ENCODE peak calls at places on chromosome 7, in four cellular contexts. K, H, X and W are unnamed samples.

GRCh38 chr7:106285801-106286492 is 1.2 kb upstream of the NAMPT start:
- DNase-seq in K (no peak), H (no peak), X (no peak), W (peak; percentile 20)

GRCh38 chr7:47350425-47350824 is 231.5 kb downstream of the TNS3 start:
- DNase-seq in H (no peak), X (no peak), K (no peak), W (no peak)

GRCh38 chr7:155737590-155737989 is 74.7 kb downstream of the SHH start:
- DNase-seq in H (no peak), K (no peak), X (no peak), W (no peak)

GRCh38 chr7:44065431-44066110 is at the start of gene PGAM2:
- DNase-seq in X (no peak), H (no peak), K (peak; percentile 81), W (no peak)

GRCh38 chr7:4133491-4134044 is 548.5 kb upstream of the FOXK1 start:
- DNase-seq in H (no peak), X (no peak), K (no peak), W (no peak)

GRCh38 chr7:142835487-142835886 is 19.4 kb upstream of the EPHB6 start:
- DNase-seq in X (no peak), H (no peak), K (no peak), W (no peak)

GRCh38 chr7:69295971-69296370 is 302.3 kb upstream of the AUTS2 start:
- DNase-seq in X (no peak), K (no peak), H (no peak), W (no peak)

GRCh38 chr7:2249744-2250323 is 7.8 kb downstream of the NUDT1 start:
- DNase-seq in X (no peak), H (no peak), K (no peak), W (no peak)

GRCh38 chr7:95481768-95482167 is 4.0 kb upstream of the ASB4 start:
- DNase-seq in H (no peak), K (no peak), X (no peak), W (no peak)

GRCh38 chr7:69429817-69430501 is 168.3 kb upstream of the AUTS2 start:
- DNase-seq in K (no peak), X (no peak), H (no peak), W (peak; percentile 63)

GRCh38 chr7:14425559-14425958 is 436.1 kb upstream of the ETV1 start:
- DNase-seq in X (no peak), K (no peak), H (no peak), W (no peak)

GRCh38 chr7:47557986-47558670 is 23.8 kb downstream of the TNS3 start:
- DNase-seq in X (no peak), H (peak; percentile 70), K (no peak), W (no peak)

GRCh38 chr7:373818-374705 is 84.1 kb downstream of the FOXL3 start:
- DNase-seq in K (no peak), X (no peak), H (no peak), W (no peak)

GRCh38 chr7:96397936-96398596 is 76.2 kb upstream of the SLC25A13 start:
- DNase-seq in X (no peak), K (no peak), H (peak; percentile 19), W (no peak)

GRCh38 chr7:48387916-48388315 is 216.7 kb downstream of the ABCA13 start:
- DNase-seq in X (no peak), H (no peak), K (no peak), W (no peak)

GRCh38 chr7:73487486-73487885 is 34.6 kb downstream of the BAZ1B start:
- DNase-seq in X (no peak), K (no peak), H (no peak), W (no peak)

GRCh38 chr7:101631224-101631714 is 2.2 kb upstream of the MYL10 start:
- DNase-seq in H (peak; percentile 67), K (no peak), X (no peak), W (no peak)

GRCh38 chr7:55570939-55571338 is 1.4 kb downstream of the VOPP1 start:
- DNase-seq in H (peak; percentile 74), X (no peak), K (no peak), W (peak; percentile 77)

GRCh38 chr7:95478139-95479037 is 7.4 kb upstream of the ASB4 start:
- DNase-seq in H (no peak), X (no peak), K (no peak), W (peak; percentile 59)

GRCh38 chr7:150358433-150358832 is 10.2 kb upstream of the REPIN1 start:
- DNase-seq in X (no peak), K (no peak), H (no peak), W (no peak)

GRCh38 chr7:28298870-28299484 is 113.3 kb upstream of the CREB5 start:
- DNase-seq in H (peak; percentile 60), K (no peak), X (no peak), W (peak; percentile 31)
- TF ChIP-seq CTCF in H (peak; percentile 54), K (no peak), X (peak; percentile 50), W (peak; percentile 67)

GRCh38 chr7:15686209-15686956 is at the start of gene MEOX2:
- DNase-seq in X (no peak), K (peak; percentile 85), H (no peak), W (peak; percentile 24)
- H3K4me3 ChIP-seq in X (peak within 1 kb of the TSS; percentile 52), K (peak within 1 kb of the TSS; percentile 60), H (no peak within 1 kb of the TSS), W (peak within 1 kb of the TSS; percentile 43)

DNA sequence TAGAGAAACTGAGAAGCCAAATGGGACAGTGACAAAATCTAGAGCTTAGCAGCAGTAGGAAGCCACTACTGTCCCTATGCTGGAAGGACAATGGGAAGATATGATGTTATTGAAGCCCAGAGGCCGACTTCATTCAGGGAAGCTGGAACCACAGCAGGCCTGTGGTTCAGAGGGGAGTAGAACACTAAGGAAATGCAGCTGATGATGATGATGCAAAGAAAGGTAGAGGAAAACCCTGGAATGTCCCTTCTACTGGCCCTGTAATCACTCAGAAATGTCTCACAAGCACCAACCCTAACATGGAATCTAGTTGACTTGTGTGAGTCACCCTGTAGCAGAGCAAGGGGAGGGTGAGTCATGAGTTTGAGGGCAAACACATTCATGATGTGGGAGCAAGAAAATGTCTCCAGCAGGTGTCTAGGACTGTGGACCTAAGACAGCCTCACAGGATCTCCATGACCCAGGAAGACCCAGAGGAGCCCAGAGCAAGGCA is 37.1 kb upstream of the LRRC17 start:
- DNase-seq in X (no peak), H (peak; percentile 99), K (no peak), W (peak; percentile 96)
- TF ChIP-seq CTCF in X (no peak), H (no peak), K (no peak), W (peak; percentile 6)

DNA sequence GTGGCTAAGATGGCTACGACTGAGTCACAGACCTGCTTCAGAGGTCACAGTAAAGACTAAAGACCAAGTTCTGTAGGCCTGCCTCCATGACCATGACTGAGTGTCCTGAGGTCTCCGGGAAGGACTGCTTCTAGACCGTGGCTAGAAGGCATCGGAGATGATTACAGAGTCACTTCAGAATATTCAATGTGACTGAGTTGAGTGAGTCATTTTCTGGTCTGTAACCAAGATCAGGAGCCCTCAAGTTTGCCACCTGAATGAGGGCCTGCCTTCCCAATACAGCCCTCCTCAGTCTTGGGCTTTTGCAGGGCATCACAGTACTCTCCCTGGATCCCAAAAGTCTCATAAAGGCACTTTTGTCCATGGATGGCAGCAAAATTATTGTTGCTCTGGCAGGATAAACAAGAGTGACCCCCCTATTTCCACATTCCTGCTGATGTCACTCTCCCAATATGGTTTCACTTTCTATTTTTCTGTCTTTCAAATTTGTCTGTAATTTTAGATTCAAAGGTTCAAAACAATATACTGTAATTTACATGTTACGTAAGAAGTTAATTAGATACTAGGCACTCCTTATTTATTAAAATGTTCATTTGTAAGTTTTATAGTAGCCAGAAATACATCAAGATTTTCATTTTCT is 47.7 kb upstream of the ZNF92 start:
- DNase-seq in X (no peak), H (no peak), K (no peak), W (no peak)
- H3K4me3 ChIP-seq in X (no peak overlapping the region), H (no peak overlapping the region), K (no peak overlapping the region), W (no peak overlapping the region)

GRCh38 chr7:127392182-127392565 is 334 bp downstream of the ZNF800 start:
- DNase-seq in X (peak; percentile 46), H (peak; percentile 65), K (no peak), W (no peak)
- TF ChIP-seq CTCF in X (no peak), H (no peak), K (no peak), W (no peak)

GRCh38 chr7:50781371-50781770 is 1.3 kb downstream of the GRB10 start:
- DNase-seq in K (no peak), X (no peak), H (no peak), W (no peak)
- H3K4me3 ChIP-seq in K (no peak overlapping the region), X (peak overlapping the region; percentile 39), H (no peak overlapping the region), W (peak overlapping the region; percentile 30)

DNA sequence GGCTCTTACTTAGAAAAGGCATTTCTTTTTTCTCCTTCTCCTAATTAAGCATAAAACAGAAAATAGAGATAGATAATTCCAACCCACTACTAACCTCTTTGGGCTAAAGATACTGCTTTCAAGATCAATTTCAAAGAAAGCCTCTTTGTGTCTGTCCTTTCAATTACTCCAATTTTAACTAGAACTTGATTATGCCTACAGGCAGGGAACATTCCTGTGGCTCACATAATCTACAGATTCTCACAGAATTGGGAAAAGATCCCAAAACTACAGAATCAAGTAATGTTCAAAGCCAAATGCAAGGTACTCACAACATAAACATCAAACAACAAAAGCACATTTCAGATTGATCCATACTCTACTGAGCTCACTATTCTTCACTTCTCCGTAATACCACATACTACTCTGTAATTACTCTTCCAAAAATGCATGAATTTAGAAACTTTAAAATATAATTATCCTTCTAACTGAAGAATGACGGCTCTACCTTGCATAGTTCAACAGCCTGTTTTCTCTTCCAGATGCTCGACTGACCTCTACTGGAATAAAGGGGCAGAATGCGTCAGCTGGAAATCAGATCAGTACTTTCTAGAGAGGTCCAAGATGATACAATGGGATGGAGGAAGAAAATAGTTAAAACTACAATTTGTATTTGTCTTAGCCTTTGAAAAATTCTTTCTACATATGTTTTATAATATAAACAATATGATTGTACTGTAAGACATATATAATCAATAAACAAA is 3.9 kb downstream of the MTERF1 start:
- DNase-seq in X (no peak), K (no peak), H (peak; percentile 44), W (no peak)
- TF ChIP-seq CTCF in X (peak; percentile 47), K (no peak), H (peak; percentile 72), W (peak; percentile 47)

DNA sequence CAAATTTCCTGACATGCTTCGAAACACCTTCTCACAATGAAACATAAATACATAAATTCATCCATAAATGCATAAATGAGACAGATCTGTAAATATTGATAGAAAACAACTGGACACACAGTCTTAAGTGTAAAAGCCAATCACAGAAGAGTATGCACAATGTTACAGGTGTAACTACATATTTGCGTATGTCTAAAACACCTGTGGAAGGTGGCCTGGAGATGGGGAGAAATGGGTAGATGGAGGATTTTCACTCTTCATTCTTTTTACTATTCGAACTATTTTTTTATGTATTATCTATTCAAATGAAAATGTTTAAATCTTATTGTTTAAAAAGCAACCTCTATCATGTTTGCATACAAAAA is 860 bp downstream of the IQUB start:
- DNase-seq in K (no peak), H (no peak), X (no peak), W (no peak)
- H3K4me3 ChIP-seq in K (no peak overlapping the region), H (no peak overlapping the region), X (no peak overlapping the region), W (no peak overlapping the region)

DNA sequence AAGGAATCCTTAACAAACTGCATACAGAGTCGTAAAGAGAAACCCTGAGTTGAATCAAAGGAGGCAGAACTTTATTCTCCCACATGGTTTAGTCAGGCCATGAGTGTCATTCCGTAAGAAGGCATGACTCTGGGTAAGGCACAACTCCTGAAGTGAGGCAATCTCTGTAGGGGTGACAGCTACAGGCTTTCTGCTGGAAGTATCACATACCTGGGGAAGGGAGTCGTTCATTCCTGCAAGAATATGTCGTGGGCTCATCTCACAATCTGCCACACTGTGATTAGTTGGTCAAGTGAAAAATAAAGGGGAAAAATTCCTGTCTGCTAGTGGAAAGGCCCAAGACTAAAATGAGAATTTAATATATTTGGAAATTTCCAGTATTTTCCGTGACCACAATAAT is 392.6 kb downstream of the POM121L12 start:
- DNase-seq in X (no peak), H (no peak), K (no peak), W (no peak)
- TF ChIP-seq CTCF in X (no peak), H (no peak), K (no peak), W (no peak)

GRCh38 chr7:23247602-23248335 is 1.2 kb downstream of the GPNMB start:
- DNase-seq in K (peak; percentile 63), H (no peak), X (no peak), W (no peak)
- H3K4me3 ChIP-seq in K (peak overlapping the region; percentile 49), H (peak overlapping the region; percentile 67), X (peak overlapping the region; percentile 63), W (peak overlapping the region; percentile 22)